ENCODE peak calls at places on chromosomes 12 and 14, in seven cellular contexts. One of them, this sample, is unnamed.
A peak's percentile ranks its signal among the peaks of the same experiment; 100 is the strongest.

GRCh38 chr14:74521756-74522155 is 28.2 kb downstream of the ISCA2 start:
- DNase-seq in HCT116: no peak
- DNase-seq in Panc1: no peak
- DNase-seq in H1: no peak
- DNase-seq in K562: no peak
- DNase-seq in HepG2: no peak
- DNase-seq in GM12878: no peak
- DNase-seq in this sample: no peak

GRCh38 chr14:88245321-88245720 is 77.7 kb downstream of the KCNK10 start:
- DNase-seq in HCT116: no peak
- DNase-seq in Panc1: no peak
- DNase-seq in H1: no peak
- DNase-seq in K562: no peak
- DNase-seq in HepG2: no peak
- DNase-seq in GM12878: no peak
- DNase-seq in this sample: peak; percentile 17

GRCh38 chr12:74816398-74817175 is 279.0 kb downstream of the ATXN7L3B start:
- DNase-seq in HCT116: no peak
- DNase-seq in Panc1: no peak
- DNase-seq in H1: no peak
- DNase-seq in K562: no peak
- DNase-seq in HepG2: no peak
- DNase-seq in GM12878: no peak
- DNase-seq in this sample: no peak

GRCh38 chr12:19382111-19382526 is 57.2 kb upstream of the AEBP2 start:
- DNase-seq in HCT116: no peak
- DNase-seq in Panc1: no peak
- DNase-seq in H1: no peak
- DNase-seq in K562: no peak
- DNase-seq in HepG2: peak; percentile 9
- DNase-seq in GM12878: peak; percentile 46
- DNase-seq in this sample: no peak

GRCh38 chr12:107486140-107486892 is 199.3 kb upstream of the PWP1 start:
- DNase-seq in HCT116: no peak
- DNase-seq in Panc1: no peak
- DNase-seq in H1: no peak
- DNase-seq in K562: no peak
- DNase-seq in HepG2: no peak
- DNase-seq in GM12878: no peak
- DNase-seq in this sample: no peak

GRCh38 chr12:101666017-101666728 is 31.3 kb upstream of the CHPT1 start:
- DNase-seq in HCT116: no peak
- DNase-seq in Panc1: no peak
- DNase-seq in H1: no peak
- DNase-seq in K562: no peak
- DNase-seq in HepG2: no peak
- DNase-seq in GM12878: no peak
- DNase-seq in this sample: no peak

GRCh38 chr12:110762891-110763290 is 20.2 kb upstream of the PPP1CC start:
- DNase-seq in HCT116: no peak
- DNase-seq in Panc1: no peak
- DNase-seq in H1: no peak
- DNase-seq in K562: no peak
- DNase-seq in HepG2: no peak
- DNase-seq in GM12878: no peak
- DNase-seq in this sample: no peak

GRCh38 chr12:130299574-130299973 is 38.1 kb upstream of the PIWIL1 start:
- DNase-seq in HCT116: no peak
- DNase-seq in Panc1: no peak
- DNase-seq in H1: no peak
- DNase-seq in K562: no peak
- DNase-seq in HepG2: no peak
- DNase-seq in GM12878: no peak
- DNase-seq in this sample: no peak

GRCh38 chr12:121787063-121787774 is 6.3 kb downstream of the RHOF start:
- DNase-seq in HCT116: no peak
- DNase-seq in Panc1: no peak
- DNase-seq in H1: no peak
- DNase-seq in K562: no peak
- DNase-seq in HepG2: no peak
- DNase-seq in GM12878: no peak
- DNase-seq in this sample: no peak

GRCh38 chr12:132111641-132112304 is 32.3 kb downstream of the DDX51 start:
- DNase-seq in HCT116: no peak
- DNase-seq in Panc1: no peak
- DNase-seq in H1: peak; percentile 33
- DNase-seq in K562: no peak
- DNase-seq in HepG2: no peak
- DNase-seq in GM12878: no peak
- DNase-seq in this sample: no peak

GRCh38 chr14:65002586-65003210 is 16.0 kb downstream of the FNTB start:
- DNase-seq in HCT116: no peak
- DNase-seq in Panc1: no peak
- DNase-seq in H1: no peak
- DNase-seq in K562: no peak
- DNase-seq in HepG2: no peak
- DNase-seq in GM12878: no peak
- DNase-seq in this sample: no peak

GRCh38 chr12:42213954-42214426 is 24.1 kb downstream of the YAF2 start:
- DNase-seq in HCT116: no peak
- DNase-seq in Panc1: no peak
- DNase-seq in H1: no peak
- DNase-seq in K562: no peak
- DNase-seq in HepG2: no peak
- DNase-seq in GM12878: no peak
- DNase-seq in this sample: no peak

GRCh38 chr14:70303528-70304293 is 55.8 kb downstream of the COX16 start:
- DNase-seq in HCT116: no peak
- DNase-seq in Panc1: no peak
- DNase-seq in H1: no peak
- DNase-seq in K562: peak; percentile 15
- DNase-seq in HepG2: no peak
- DNase-seq in GM12878: no peak
- DNase-seq in this sample: no peak

GRCh38 chr12:20342111-20342510 is 26.2 kb upstream of the PDE3A start:
- DNase-seq in HCT116: no peak
- DNase-seq in Panc1: no peak
- DNase-seq in H1: no peak
- DNase-seq in K562: no peak
- DNase-seq in HepG2: no peak
- DNase-seq in GM12878: no peak
- DNase-seq in this sample: no peak

GRCh38 chr12:47234576-47235141 is 154.9 kb upstream of the AMIGO2 start:
- DNase-seq in HCT116: no peak
- DNase-seq in Panc1: no peak
- DNase-seq in H1: no peak
- DNase-seq in K562: peak; percentile 38
- DNase-seq in HepG2: no peak
- DNase-seq in GM12878: no peak
- DNase-seq in this sample: no peak

GRCh38 chr12:63845726-63846125 is 1.2 kb downstream of the SRGAP1 start:
- DNase-seq in HCT116: no peak
- DNase-seq in Panc1: no peak
- DNase-seq in H1: no peak
- DNase-seq in K562: no peak
- DNase-seq in HepG2: peak; percentile 88
- DNase-seq in GM12878: no peak
- DNase-seq in this sample: peak; percentile 18

GRCh38 chr14:96162741-96163140 is 41.9 kb upstream of the BDKRB2 start:
- DNase-seq in HCT116: no peak
- DNase-seq in Panc1: no peak
- DNase-seq in H1: no peak
- DNase-seq in K562: no peak
- DNase-seq in HepG2: no peak
- DNase-seq in GM12878: no peak
- DNase-seq in this sample: no peak

GRCh38 chr12:123494124-123494843 is 36.3 kb downstream of the SNRNP35 start:
- DNase-seq in HCT116: no peak
- DNase-seq in Panc1: no peak
- DNase-seq in H1: no peak
- DNase-seq in K562: no peak
- DNase-seq in HepG2: no peak
- DNase-seq in GM12878: no peak
- DNase-seq in this sample: no peak

GRCh38 chr14:103013028-103013427 is 44.3 kb downstream of the CDC42BPB start:
- DNase-seq in HCT116: no peak
- DNase-seq in Panc1: no peak
- DNase-seq in H1: no peak
- DNase-seq in K562: no peak
- DNase-seq in HepG2: no peak
- DNase-seq in GM12878: no peak
- DNase-seq in this sample: no peak

GRCh38 chr14:89245802-89246201 is 171.2 kb downstream of the FOXN3 start:
- DNase-seq in HCT116: no peak
- DNase-seq in Panc1: no peak
- DNase-seq in H1: no peak
- DNase-seq in K562: no peak
- DNase-seq in HepG2: no peak
- DNase-seq in GM12878: no peak
- DNase-seq in this sample: no peak

GRCh38 chr14:93245764-93246420 is 38.8 kb downstream of the UBR7 start:
- DNase-seq in HCT116: no peak
- DNase-seq in Panc1: no peak
- DNase-seq in H1: no peak
- DNase-seq in K562: no peak
- DNase-seq in HepG2: no peak
- DNase-seq in GM12878: no peak
- DNase-seq in this sample: no peak

GRCh38 chr14:93240678-93241000 is 33.6 kb downstream of the UBR7 start:
- DNase-seq in HCT116: no peak
- DNase-seq in Panc1: no peak
- DNase-seq in H1: no peak
- DNase-seq in K562: no peak
- DNase-seq in HepG2: no peak
- DNase-seq in GM12878: no peak
- DNase-seq in this sample: no peak

GRCh38 chr14:93234798-93235197 is 27.7 kb downstream of the UBR7 start:
- DNase-seq in HCT116: no peak
- DNase-seq in Panc1: no peak
- DNase-seq in H1: no peak
- DNase-seq in K562: no peak
- DNase-seq in HepG2: no peak
- DNase-seq in GM12878: no peak
- DNase-seq in this sample: no peak

GRCh38 chr14:93239869-93240677 is 33.0 kb downstream of the UBR7 start:
- DNase-seq in HCT116: peak; percentile 57
- DNase-seq in Panc1: peak; percentile 67
- DNase-seq in H1: no peak
- DNase-seq in K562: no peak
- DNase-seq in HepG2: no peak
- DNase-seq in GM12878: no peak
- DNase-seq in this sample: no peak
- TF ChIP-seq SIN3A in HCT116: no peak
- TF ChIP-seq SIN3A in Panc1: no peak
- TF ChIP-seq SIN3A in H1: no peak
- TF ChIP-seq SIN3A in K562: no peak
- TF ChIP-seq SIN3A in HepG2: no peak
- TF ChIP-seq SIN3A in GM12878: no peak
- TF ChIP-seq SIN3A in this sample: no peak

DNA sequence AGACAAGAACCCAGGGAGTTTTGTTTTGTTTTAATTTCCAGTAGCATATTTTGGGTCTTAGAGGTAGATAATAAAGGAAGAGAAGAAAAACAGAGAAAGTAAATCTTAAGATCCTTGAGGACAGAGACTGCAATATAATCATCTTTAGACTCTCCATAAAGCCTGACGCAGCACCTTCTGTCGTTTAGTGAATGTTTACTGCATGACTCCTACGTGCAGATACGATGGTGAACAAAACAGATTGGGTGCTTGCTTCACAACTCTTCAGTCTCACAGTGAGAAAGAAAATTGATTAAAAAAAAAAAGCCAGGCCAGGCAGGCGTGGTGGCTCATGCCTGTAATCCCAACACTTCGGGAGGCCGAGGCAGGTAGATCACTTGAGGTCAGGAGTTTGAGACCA is 86.9 kb downstream of the STON2 start:
- DNase-seq in HCT116: no peak
- DNase-seq in Panc1: no peak
- DNase-seq in H1: no peak
- DNase-seq in K562: no peak
- DNase-seq in HepG2: no peak
- DNase-seq in GM12878: no peak
- DNase-seq in this sample: no peak
- TF ChIP-seq SIN3A in HCT116: no peak
- TF ChIP-seq SIN3A in Panc1: no peak
- TF ChIP-seq SIN3A in H1: no peak
- TF ChIP-seq SIN3A in K562: no peak
- TF ChIP-seq SIN3A in HepG2: no peak
- TF ChIP-seq SIN3A in GM12878: no peak
- TF ChIP-seq SIN3A in this sample: no peak

DNA sequence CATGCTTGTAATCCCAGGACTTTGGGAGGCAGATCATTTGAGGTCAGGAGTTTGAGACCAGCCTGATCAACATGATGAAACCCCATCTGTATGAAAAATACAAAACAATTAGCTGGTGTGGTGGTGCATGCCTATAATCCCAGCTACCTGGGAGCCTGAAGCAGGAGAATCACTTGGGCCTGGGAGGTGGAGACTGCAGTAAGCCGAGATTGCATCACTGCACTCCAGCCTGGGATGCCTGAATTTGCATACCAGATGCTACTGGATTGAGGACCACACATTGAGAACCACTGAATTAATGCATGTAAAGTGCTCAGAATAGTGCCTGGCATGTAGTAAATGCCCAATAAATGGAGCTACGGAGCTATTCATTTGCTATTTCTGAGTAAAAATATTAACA is 14.9 kb upstream of the MYH7 start:
- DNase-seq in HCT116: no peak
- DNase-seq in Panc1: no peak
- DNase-seq in H1: no peak
- DNase-seq in K562: no peak
- DNase-seq in HepG2: no peak
- DNase-seq in GM12878: no peak
- DNase-seq in this sample: no peak
- TF ChIP-seq SIN3A in HCT116: no peak
- TF ChIP-seq SIN3A in Panc1: no peak
- TF ChIP-seq SIN3A in H1: no peak
- TF ChIP-seq SIN3A in K562: no peak
- TF ChIP-seq SIN3A in HepG2: no peak
- TF ChIP-seq SIN3A in GM12878: no peak
- TF ChIP-seq SIN3A in this sample: no peak

GRCh38 chr14:36519431-36520321 is at the start of gene NKX2-1:
- DNase-seq in HCT116: no peak
- DNase-seq in Panc1: no peak
- DNase-seq in H1: peak; percentile 82
- DNase-seq in K562: no peak
- DNase-seq in HepG2: no peak
- DNase-seq in GM12878: no peak
- DNase-seq in this sample: peak; percentile 26

GRCh38 chr14:36521598-36522345 is 1.7 kb upstream of the NKX2-1 start:
- DNase-seq in HCT116: no peak
- DNase-seq in Panc1: no peak
- DNase-seq in H1: peak; percentile 74
- DNase-seq in K562: no peak
- DNase-seq in HepG2: no peak
- DNase-seq in GM12878: no peak
- DNase-seq in this sample: no peak

GRCh38 chr14:36518586-36519430 is 1.2 kb downstream of the NKX2-1 start:
- DNase-seq in HCT116: no peak
- DNase-seq in Panc1: no peak
- DNase-seq in H1: no peak
- DNase-seq in K562: no peak
- DNase-seq in HepG2: no peak
- DNase-seq in GM12878: no peak
- DNase-seq in this sample: peak; percentile 26

GRCh38 chr14:36522347-36522971 is 2.4 kb upstream of the NKX2-1 start:
- DNase-seq in HCT116: no peak
- DNase-seq in Panc1: no peak
- DNase-seq in H1: peak; percentile 73
- DNase-seq in K562: no peak
- DNase-seq in HepG2: no peak
- DNase-seq in GM12878: no peak
- DNase-seq in this sample: no peak

GRCh38 chr14:36520601-36521525 is 831 bp upstream of the NKX2-1 start:
- DNase-seq in HCT116: peak; percentile 7
- DNase-seq in Panc1: no peak
- DNase-seq in H1: peak; percentile 80
- DNase-seq in K562: peak; percentile 29
- DNase-seq in HepG2: peak; percentile 44
- DNase-seq in GM12878: no peak
- DNase-seq in this sample: peak; percentile 73
- TF ChIP-seq SIN3A in HCT116: no peak
- TF ChIP-seq SIN3A in Panc1: no peak
- TF ChIP-seq SIN3A in H1: no peak
- TF ChIP-seq SIN3A in K562: no peak
- TF ChIP-seq SIN3A in HepG2: no peak
- TF ChIP-seq SIN3A in GM12878: no peak
- TF ChIP-seq SIN3A in this sample: no peak

This sample was measured in SK-N-SH.